ENCODE peak calls at places on chromosome 13, in six cellular contexts. R is stimulated activated CD4-positive, alpha-beta T cell treated with anti-CD3 and anti-CD28 coated beads, Interleukin-15, amount 100 ng/mL, for 1 hour; D is omental fat pad; L is stimulated activated naive CD8-positive, alpha-beta T cell treated with anti-CD3 and anti-CD28 coated beads, Interleukin-15, amount 100 ng/mL, for 72 hours; C is NCI-H1694 treated with DMSO at 0.1 percent for 48 hours; P is activated CD4-positive, alpha-beta T cell treated with anti-CD3 and anti-CD28 coated beads, Interleukin-2, amount 50 U/mL, for 24 hours. A is an unnamed sample.

GRCh38 chr13:50766043-50766442 is 77.4 kb downstream of the DLEU7 start:
- DNase-seq in L (no peak), R (no peak), P (no peak), D (no peak), C (peak; percentile 57), A (no peak)

GRCh38 chr13:78139765-78140164 is 221.1 kb upstream of the EDNRB start:
- DNase-seq in C (no peak), L (no peak), D (no peak), P (no peak), R (no peak), A (no peak)

GRCh38 chr13:100589178-100589725 is 663 bp upstream of the GGACT start:
- DNase-seq in C (no peak), R (no peak), D (no peak), P (no peak), L (no peak), A (no peak)

GRCh38 chr13:89474432-89474831 is 1803.3 kb downstream of the SLITRK5 start:
- DNase-seq in D (no peak), R (no peak), C (no peak), L (no peak), P (no peak), A (no peak)

GRCh38 chr13:42548731-42549554 is 25.0 kb upstream of the TNFSF11 start:
- DNase-seq in C (no peak), P (no peak), D (no peak), R (no peak), L (peak; percentile 36), A (peak; percentile 88)

GRCh38 chr13:37526710-37527446 is 71.7 kb downstream of the POSTN start:
- DNase-seq in P (no peak), D (no peak), C (no peak), R (no peak), L (no peak), A (peak; percentile 9)

GRCh38 chr13:88896466-88896865 is 1225.3 kb downstream of the SLITRK5 start:
- DNase-seq in L (no peak), C (no peak), D (no peak), R (no peak), P (no peak), A (no peak)

GRCh38 chr13:26227396-26227971 is 5.4 kb upstream of the RNF6 start:
- DNase-seq in P (no peak), D (no peak), R (no peak), L (no peak), C (no peak), A (no peak)

GRCh38 chr13:93344048-93344447 is 117.4 kb downstream of the GPC6 start:
- DNase-seq in R (no peak), C (no peak), L (no peak), D (no peak), P (no peak), A (no peak)